ENCODE peak calls at places on chromosomes 5 and 9, in six cellular contexts. One of them, this sample, is unnamed.
A peak's percentile ranks its signal among the peaks of the same experiment; 100 is the strongest.

GRCh38 chr5:155726267-155726666 is 600.7 kb upstream of the SGCD start:
- DNase-seq in substantia nigra: no peak
- DNase-seq in right lobe of liver: no peak
- DNase-seq in brain microvascular endothelial cell: peak; percentile 2
- DNase-seq in fibroblast of lung: peak; percentile 9
- DNase-seq in caudate nucleus: no peak
- DNase-seq in this sample: no peak

GRCh38 chr5:108521841-108522506 is 140.1 kb upstream of the FBXL17 start:
- DNase-seq in substantia nigra: no peak
- DNase-seq in right lobe of liver: no peak
- DNase-seq in brain microvascular endothelial cell: peak; percentile 67
- DNase-seq in fibroblast of lung: peak; percentile 48
- DNase-seq in caudate nucleus: no peak
- DNase-seq in this sample: no peak

GRCh38 chr9:93809204-93809940 is 145.8 kb downstream of the BARX1 start:
- DNase-seq in substantia nigra: no peak
- DNase-seq in right lobe of liver: no peak
- DNase-seq in brain microvascular endothelial cell: no peak
- DNase-seq in fibroblast of lung: no peak
- DNase-seq in caudate nucleus: no peak
- DNase-seq in this sample: no peak

GRCh38 chr9:80866576-80867227 is 822.6 kb downstream of the TLE1 start:
- DNase-seq in substantia nigra: no peak
- DNase-seq in right lobe of liver: no peak
- DNase-seq in brain microvascular endothelial cell: peak; percentile 46
- DNase-seq in fibroblast of lung: peak; percentile 60
- DNase-seq in caudate nucleus: no peak
- DNase-seq in this sample: no peak

GRCh38 chr5:6633469-6634326 is 458 bp downstream of the SRD5A1 start:
- DNase-seq in substantia nigra: peak; percentile 57
- DNase-seq in right lobe of liver: no peak
- DNase-seq in brain microvascular endothelial cell: peak; percentile 6
- DNase-seq in fibroblast of lung: no peak
- DNase-seq in caudate nucleus: no peak
- DNase-seq in this sample: no peak

GRCh38 chr5:2742921-2743679 is 8.4 kb downstream of the IRX2 start:
- DNase-seq in substantia nigra: no peak
- DNase-seq in right lobe of liver: no peak
- DNase-seq in brain microvascular endothelial cell: no peak
- DNase-seq in fibroblast of lung: no peak
- DNase-seq in caudate nucleus: no peak
- DNase-seq in this sample: no peak

GRCh38 chr9:98873535-98874432 is 66.3 kb downstream of the GALNT12 start:
- DNase-seq in substantia nigra: peak; percentile 3
- DNase-seq in right lobe of liver: no peak
- DNase-seq in brain microvascular endothelial cell: no peak
- DNase-seq in fibroblast of lung: peak; percentile 38
- DNase-seq in caudate nucleus: no peak
- DNase-seq in this sample: peak; percentile 78

GRCh38 chr9:70407081-70407503 is 7.4 kb downstream of the KLF9 start:
- DNase-seq in substantia nigra: no peak
- DNase-seq in right lobe of liver: no peak
- DNase-seq in brain microvascular endothelial cell: peak; percentile 81
- DNase-seq in fibroblast of lung: peak; percentile 96
- DNase-seq in caudate nucleus: no peak
- DNase-seq in this sample: no peak

GRCh38 chr5:181170996-181171395 is 23.6 kb downstream of the OR2V2 start:
- DNase-seq in substantia nigra: no peak
- DNase-seq in right lobe of liver: no peak
- DNase-seq in brain microvascular endothelial cell: no peak
- DNase-seq in fibroblast of lung: peak; percentile 83
- DNase-seq in caudate nucleus: no peak
- DNase-seq in this sample: no peak

GRCh38 chr5:10880934-10881333 is 119.9 kb upstream of the DAP start:
- DNase-seq in substantia nigra: no peak
- DNase-seq in right lobe of liver: no peak
- DNase-seq in brain microvascular endothelial cell: no peak
- DNase-seq in fibroblast of lung: no peak
- DNase-seq in caudate nucleus: no peak
- DNase-seq in this sample: no peak

GRCh38 chr5:14216902-14217301 is 73.8 kb downstream of the TRIO start:
- DNase-seq in substantia nigra: no peak
- DNase-seq in right lobe of liver: no peak
- DNase-seq in brain microvascular endothelial cell: no peak
- DNase-seq in fibroblast of lung: peak; percentile 81
- DNase-seq in caudate nucleus: no peak
- DNase-seq in this sample: no peak

GRCh38 chr5:107652839-107653607 is 17.7 kb downstream of the EFNA5 start:
- DNase-seq in substantia nigra: no peak
- DNase-seq in right lobe of liver: no peak
- DNase-seq in brain microvascular endothelial cell: no peak
- DNase-seq in fibroblast of lung: peak; percentile 33
- DNase-seq in caudate nucleus: no peak
- DNase-seq in this sample: no peak

GRCh38 chr9:18496586-18496985 is 22.6 kb downstream of the ADAMTSL1 start:
- DNase-seq in substantia nigra: no peak
- DNase-seq in right lobe of liver: no peak
- DNase-seq in brain microvascular endothelial cell: no peak
- DNase-seq in fibroblast of lung: no peak
- DNase-seq in caudate nucleus: no peak
- DNase-seq in this sample: no peak

GRCh38 chr5:138824924-138825863 is 49.9 kb downstream of the LRRTM2 start:
- DNase-seq in substantia nigra: no peak
- DNase-seq in right lobe of liver: no peak
- DNase-seq in brain microvascular endothelial cell: peak; percentile 28
- DNase-seq in fibroblast of lung: no peak
- DNase-seq in caudate nucleus: no peak
- DNase-seq in this sample: no peak

GRCh38 chr9:116499986-116500871 is 186.9 kb upstream of the TRIM32 start:
- DNase-seq in substantia nigra: no peak
- DNase-seq in right lobe of liver: no peak
- DNase-seq in brain microvascular endothelial cell: peak; percentile 87
- DNase-seq in fibroblast of lung: peak; percentile 74
- DNase-seq in caudate nucleus: no peak
- DNase-seq in this sample: peak; percentile 30

GRCh38 chr9:112757940-112758339 is 7.4 kb downstream of the SNX30 start:
- DNase-seq in substantia nigra: no peak
- DNase-seq in right lobe of liver: no peak
- DNase-seq in brain microvascular endothelial cell: no peak
- DNase-seq in fibroblast of lung: no peak
- DNase-seq in caudate nucleus: no peak
- DNase-seq in this sample: no peak
- H3K27ac ChIP-seq in substantia nigra: no peak overlapping the region
- H3K27ac ChIP-seq in right lobe of liver: no peak overlapping the region
- H3K27ac ChIP-seq in brain microvascular endothelial cell: no peak overlapping the region
- H3K27ac ChIP-seq in fibroblast of lung: no peak overlapping the region
- H3K27ac ChIP-seq in caudate nucleus: no peak overlapping the region
- H3K27ac ChIP-seq in this sample: no peak overlapping the region

DNA sequence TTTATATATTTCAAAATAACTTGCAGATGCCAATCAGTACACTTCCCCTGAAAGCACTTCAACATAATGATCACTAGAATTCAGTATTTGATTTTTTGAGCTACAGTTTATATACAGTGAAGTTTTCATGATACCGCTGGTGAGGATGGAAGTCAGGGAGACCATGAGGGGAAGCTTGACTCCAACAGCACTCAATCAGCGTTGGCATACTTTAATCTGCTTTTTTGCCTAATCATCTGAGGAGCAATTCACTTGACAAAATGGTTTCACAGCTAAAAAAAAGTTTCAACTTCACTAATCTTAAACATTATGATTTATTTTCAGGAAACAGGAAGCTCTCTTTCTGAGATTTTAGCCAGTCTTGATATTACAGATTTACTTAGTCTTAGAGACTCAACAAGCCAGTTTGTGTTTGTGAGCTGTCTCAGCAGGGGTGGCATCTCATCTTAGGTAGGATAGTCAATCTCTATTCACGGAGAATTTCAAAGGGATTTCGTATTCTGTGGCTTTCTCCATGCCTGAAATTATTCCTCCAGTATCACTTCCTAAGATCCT is 111.4 kb upstream of the ARRDC3 start:
- DNase-seq in substantia nigra: no peak
- DNase-seq in right lobe of liver: no peak
- DNase-seq in brain microvascular endothelial cell: no peak
- DNase-seq in fibroblast of lung: no peak
- DNase-seq in caudate nucleus: no peak
- DNase-seq in this sample: no peak
- H3K27ac ChIP-seq in substantia nigra: no peak overlapping the region
- H3K27ac ChIP-seq in right lobe of liver: no peak overlapping the region
- H3K27ac ChIP-seq in brain microvascular endothelial cell: no peak overlapping the region
- H3K27ac ChIP-seq in fibroblast of lung: no peak overlapping the region
- H3K27ac ChIP-seq in caudate nucleus: no peak overlapping the region
- H3K27ac ChIP-seq in this sample: no peak overlapping the region

GRCh38 chr9:124366476-124367220 is 48.6 kb downstream of the PSMB7 start:
- DNase-seq in substantia nigra: no peak
- DNase-seq in right lobe of liver: no peak
- DNase-seq in brain microvascular endothelial cell: peak; percentile 76
- DNase-seq in fibroblast of lung: peak; percentile 82
- DNase-seq in caudate nucleus: no peak
- DNase-seq in this sample: no peak
- H3K27ac ChIP-seq in substantia nigra: no peak overlapping the region
- H3K27ac ChIP-seq in right lobe of liver: no peak overlapping the region
- H3K27ac ChIP-seq in brain microvascular endothelial cell: no peak overlapping the region
- H3K27ac ChIP-seq in fibroblast of lung: no peak overlapping the region
- H3K27ac ChIP-seq in caudate nucleus: no peak overlapping the region
- H3K27ac ChIP-seq in this sample: no peak overlapping the region

DNA sequence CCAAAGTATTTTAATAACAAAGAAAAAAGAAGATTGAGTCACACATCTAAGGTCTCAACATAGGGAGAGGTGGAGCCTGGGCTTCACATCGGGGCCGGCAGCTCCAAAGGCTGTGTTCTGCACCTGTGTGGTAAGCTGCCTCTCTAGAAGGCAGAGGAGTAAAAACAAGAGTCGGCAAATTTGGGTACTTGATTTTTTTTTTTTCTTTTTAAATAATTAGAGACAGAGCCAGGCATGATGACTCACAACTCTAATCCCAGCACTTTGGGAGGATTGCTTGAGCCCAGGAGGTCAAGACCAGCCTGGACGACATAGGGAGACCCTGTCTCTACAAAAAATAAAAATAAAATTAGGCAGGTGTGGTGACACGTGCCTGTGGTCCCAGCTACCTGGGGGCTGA is 4.7 kb downstream of the URM1 start:
- DNase-seq in substantia nigra: no peak
- DNase-seq in right lobe of liver: no peak
- DNase-seq in brain microvascular endothelial cell: no peak
- DNase-seq in fibroblast of lung: no peak
- DNase-seq in caudate nucleus: no peak
- DNase-seq in this sample: no peak
- H3K27ac ChIP-seq in substantia nigra: peak overlapping the region; percentile 99
- H3K27ac ChIP-seq in right lobe of liver: no peak overlapping the region
- H3K27ac ChIP-seq in brain microvascular endothelial cell: no peak overlapping the region
- H3K27ac ChIP-seq in fibroblast of lung: no peak overlapping the region
- H3K27ac ChIP-seq in caudate nucleus: peak overlapping the region; percentile 100
- H3K27ac ChIP-seq in this sample: no peak overlapping the region

GRCh38 chr5:135231289-135231688 is 167.7 kb downstream of the MACROH2A1 start:
- DNase-seq in substantia nigra: no peak
- DNase-seq in right lobe of liver: no peak
- DNase-seq in brain microvascular endothelial cell: no peak
- DNase-seq in fibroblast of lung: no peak
- DNase-seq in caudate nucleus: no peak
- DNase-seq in this sample: no peak
- H3K27ac ChIP-seq in substantia nigra: no peak overlapping the region
- H3K27ac ChIP-seq in right lobe of liver: no peak overlapping the region
- H3K27ac ChIP-seq in brain microvascular endothelial cell: no peak overlapping the region
- H3K27ac ChIP-seq in fibroblast of lung: no peak overlapping the region
- H3K27ac ChIP-seq in caudate nucleus: peak overlapping the region; percentile 46
- H3K27ac ChIP-seq in this sample: no peak overlapping the region